ENCODE peak calls at places on chromosome 21, in ten cellular contexts. One of them, this sample, is unnamed.

GRCh38 chr21:35873441-35873840 is 186.9 kb downstream of the SETD4 start:
- DNase-seq in progenitor cell of endocrine pancreas: no peak
- DNase-seq in CD4-positive, alpha-beta T cell: no peak
- DNase-seq in GM12865: no peak
- DNase-seq in AG04450: no peak
- DNase-seq in WTC11: no peak
- DNase-seq in IMR-90: no peak
- DNase-seq in colonic mucosa: no peak
- DNase-seq in fibroblast of lung: no peak
- DNase-seq in cardiac muscle cell: no peak
- DNase-seq in this sample: no peak

GRCh38 chr21:35988396-35989140 is 71.8 kb downstream of the SETD4 start:
- DNase-seq in GM12865: no peak
- DNase-seq in progenitor cell of endocrine pancreas: no peak
- DNase-seq in CD4-positive, alpha-beta T cell: no peak
- DNase-seq in WTC11: no peak
- DNase-seq in AG04450: no peak
- DNase-seq in fibroblast of lung: no peak
- DNase-seq in IMR-90: no peak
- DNase-seq in cardiac muscle cell: no peak
- DNase-seq in colonic mucosa: no peak
- DNase-seq in this sample: no peak

GRCh38 chr21:40291560-40291959 is 424.3 kb downstream of the PCP4 start:
- DNase-seq in colonic mucosa: no peak
- DNase-seq in GM12865: no peak
- DNase-seq in IMR-90: no peak
- DNase-seq in WTC11: peak
- DNase-seq in fibroblast of lung: no peak
- DNase-seq in AG04450: no peak
- DNase-seq in cardiac muscle cell: no peak
- DNase-seq in progenitor cell of endocrine pancreas: no peak
- DNase-seq in CD4-positive, alpha-beta T cell: no peak
- DNase-seq in this sample: no peak

GRCh38 chr21:30044447-30045064 is 104.8 kb upstream of the GRIK1 start:
- DNase-seq in colonic mucosa: peak
- DNase-seq in progenitor cell of endocrine pancreas: peak
- DNase-seq in fibroblast of lung: peak
- DNase-seq in GM12865: peak
- DNase-seq in CD4-positive, alpha-beta T cell: no peak
- DNase-seq in IMR-90: peak
- DNase-seq in WTC11: no peak
- DNase-seq in cardiac muscle cell: peak
- DNase-seq in AG04450: no peak
- DNase-seq in this sample: peak

GRCh38 chr21:30434033-30434631 is 4.1 kb downstream of the KRTAP13-4 start:
- DNase-seq in progenitor cell of endocrine pancreas: peak
- DNase-seq in WTC11: peak
- DNase-seq in GM12865: peak
- DNase-seq in cardiac muscle cell: peak
- DNase-seq in colonic mucosa: peak
- DNase-seq in AG04450: no peak
- DNase-seq in CD4-positive, alpha-beta T cell: no peak
- DNase-seq in IMR-90: no peak
- DNase-seq in fibroblast of lung: peak
- DNase-seq in this sample: peak

GRCh38 chr21:29718081-29718815 is 221.5 kb downstream of the GRIK1 start:
- DNase-seq in progenitor cell of endocrine pancreas: no peak
- DNase-seq in AG04450: no peak
- DNase-seq in cardiac muscle cell: no peak
- DNase-seq in CD4-positive, alpha-beta T cell: no peak
- DNase-seq in GM12865: no peak
- DNase-seq in colonic mucosa: no peak
- DNase-seq in fibroblast of lung: peak
- DNase-seq in WTC11: no peak
- DNase-seq in IMR-90: peak
- DNase-seq in this sample: no peak

GRCh38 chr21:30336596-30336995 is 898 bp downstream of the KRTAP27-1 start:
- DNase-seq in WTC11: no peak
- DNase-seq in CD4-positive, alpha-beta T cell: no peak
- DNase-seq in fibroblast of lung: peak
- DNase-seq in colonic mucosa: no peak
- DNase-seq in AG04450: no peak
- DNase-seq in IMR-90: no peak
- DNase-seq in progenitor cell of endocrine pancreas: no peak
- DNase-seq in cardiac muscle cell: no peak
- DNase-seq in GM12865: no peak
- DNase-seq in this sample: no peak

GRCh38 chr21:31335957-31336738 is 7.9 kb downstream of the TIAM1 start:
- DNase-seq in AG04450: peak
- DNase-seq in progenitor cell of endocrine pancreas: no peak
- DNase-seq in WTC11: no peak
- DNase-seq in GM12865: peak
- DNase-seq in fibroblast of lung: peak
- DNase-seq in colonic mucosa: no peak
- DNase-seq in IMR-90: peak
- DNase-seq in CD4-positive, alpha-beta T cell: no peak
- DNase-seq in cardiac muscle cell: no peak
- DNase-seq in this sample: no peak

GRCh38 chr21:40678681-40679284 is 168.2 kb downstream of the DSCAM start:
- DNase-seq in CD4-positive, alpha-beta T cell: no peak
- DNase-seq in cardiac muscle cell: no peak
- DNase-seq in fibroblast of lung: no peak
- DNase-seq in WTC11: no peak
- DNase-seq in IMR-90: no peak
- DNase-seq in GM12865: no peak
- DNase-seq in progenitor cell of endocrine pancreas: no peak
- DNase-seq in colonic mucosa: no peak
- DNase-seq in AG04450: no peak
- DNase-seq in this sample: no peak

GRCh38 chr21:34986561-34987533 is 62.3 kb downstream of the RUNX1 start:
- DNase-seq in WTC11: no peak
- DNase-seq in cardiac muscle cell: no peak
- DNase-seq in CD4-positive, alpha-beta T cell: peak
- DNase-seq in AG04450: no peak
- DNase-seq in colonic mucosa: no peak
- DNase-seq in IMR-90: peak
- DNase-seq in progenitor cell of endocrine pancreas: no peak
- DNase-seq in GM12865: peak
- DNase-seq in fibroblast of lung: peak
- DNase-seq in this sample: peak

GRCh38 chr21:22764222-22764621 is 1766.0 kb downstream of the NCAM2 start:
- DNase-seq in colonic mucosa: no peak
- DNase-seq in progenitor cell of endocrine pancreas: no peak
- DNase-seq in CD4-positive, alpha-beta T cell: no peak
- DNase-seq in fibroblast of lung: no peak
- DNase-seq in cardiac muscle cell: no peak
- DNase-seq in IMR-90: no peak
- DNase-seq in AG04450: no peak
- DNase-seq in GM12865: no peak
- DNase-seq in WTC11: no peak
- DNase-seq in this sample: no peak

GRCh38 chr21:29334717-29335428 is 36.2 kb downstream of the BACH1 start:
- DNase-seq in AG04450: no peak
- DNase-seq in GM12865: no peak
- DNase-seq in cardiac muscle cell: no peak
- DNase-seq in IMR-90: peak
- DNase-seq in colonic mucosa: no peak
- DNase-seq in CD4-positive, alpha-beta T cell: no peak
- DNase-seq in progenitor cell of endocrine pancreas: no peak
- DNase-seq in fibroblast of lung: peak
- DNase-seq in WTC11: no peak
- DNase-seq in this sample: no peak

GRCh38 chr21:32114434-32115063 is 164.3 kb downstream of the MIS18A start:
- DNase-seq in IMR-90: no peak
- DNase-seq in GM12865: no peak
- DNase-seq in CD4-positive, alpha-beta T cell: no peak
- DNase-seq in AG04450: no peak
- DNase-seq in progenitor cell of endocrine pancreas: no peak
- DNase-seq in colonic mucosa: no peak
- DNase-seq in WTC11: no peak
- DNase-seq in fibroblast of lung: no peak
- DNase-seq in cardiac muscle cell: no peak
- DNase-seq in this sample: no peak

DNA sequence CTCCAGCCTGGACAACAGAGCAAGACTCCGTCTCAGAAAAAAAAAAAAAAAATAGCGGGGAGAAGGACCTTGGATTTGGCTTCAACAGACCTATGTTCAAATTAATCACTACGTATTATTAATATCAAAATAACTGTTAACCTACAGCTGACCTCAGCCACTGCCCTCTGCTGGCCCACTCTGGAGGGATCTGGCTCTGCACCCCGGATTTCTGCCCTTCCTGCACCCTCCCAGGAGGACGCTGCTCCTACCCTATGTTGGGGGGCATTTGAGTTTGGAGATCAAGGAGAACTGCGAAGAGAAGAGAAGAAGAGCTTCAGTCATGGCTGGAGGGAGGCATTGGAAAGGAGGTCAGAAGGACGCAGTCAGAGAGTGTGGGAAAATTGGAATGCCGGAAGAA is 96.7 kb downstream of the PSMG1 start:
- DNase-seq in colonic mucosa: no peak
- DNase-seq in fibroblast of lung: no peak
- DNase-seq in GM12865: no peak
- DNase-seq in progenitor cell of endocrine pancreas: no peak
- DNase-seq in IMR-90: no peak
- DNase-seq in AG04450: no peak
- DNase-seq in cardiac muscle cell: no peak
- DNase-seq in WTC11: no peak
- DNase-seq in CD4-positive, alpha-beta T cell: no peak
- DNase-seq in this sample: no peak
- TF ChIP-seq CTCF in colonic mucosa: no peak
- TF ChIP-seq CTCF in fibroblast of lung: peak
- TF ChIP-seq CTCF in GM12865: peak
- TF ChIP-seq CTCF in progenitor cell of endocrine pancreas: no peak
- TF ChIP-seq CTCF in IMR-90: no peak
- TF ChIP-seq CTCF in AG04450: no peak
- TF ChIP-seq CTCF in cardiac muscle cell: no peak
- TF ChIP-seq CTCF in WTC11: no peak
- TF ChIP-seq CTCF in CD4-positive, alpha-beta T cell: no peak
- TF ChIP-seq CTCF in this sample: no peak

GRCh38 chr21:14382835-14383595 is at the start of gene HSPA13:
- DNase-seq in colonic mucosa: peak
- DNase-seq in cardiac muscle cell: peak
- DNase-seq in WTC11: peak
- DNase-seq in AG04450: peak
- DNase-seq in fibroblast of lung: peak
- DNase-seq in IMR-90: peak
- DNase-seq in progenitor cell of endocrine pancreas: peak
- DNase-seq in GM12865: peak
- DNase-seq in CD4-positive, alpha-beta T cell: peak
- DNase-seq in this sample: peak

GRCh38 chr21:14382486-14382834 is 486 bp downstream of the HSPA13 start:
- DNase-seq in AG04450: no peak
- DNase-seq in GM12865: no peak
- DNase-seq in cardiac muscle cell: no peak
- DNase-seq in progenitor cell of endocrine pancreas: no peak
- DNase-seq in colonic mucosa: peak
- DNase-seq in fibroblast of lung: peak
- DNase-seq in CD4-positive, alpha-beta T cell: no peak
- DNase-seq in IMR-90: peak
- DNase-seq in WTC11: peak
- DNase-seq in this sample: peak

GRCh38 chr21:14384453-14384852 is 1.5 kb upstream of the HSPA13 start:
- DNase-seq in GM12865: no peak
- DNase-seq in progenitor cell of endocrine pancreas: no peak
- DNase-seq in cardiac muscle cell: no peak
- DNase-seq in colonic mucosa: no peak
- DNase-seq in fibroblast of lung: no peak
- DNase-seq in CD4-positive, alpha-beta T cell: no peak
- DNase-seq in AG04450: no peak
- DNase-seq in IMR-90: no peak
- DNase-seq in WTC11: no peak
- DNase-seq in this sample: no peak

GRCh38 chr21:14388282-14388681 is 5.3 kb upstream of the HSPA13 start:
- DNase-seq in colonic mucosa: no peak
- DNase-seq in fibroblast of lung: no peak
- DNase-seq in CD4-positive, alpha-beta T cell: no peak
- DNase-seq in WTC11: no peak
- DNase-seq in GM12865: no peak
- DNase-seq in progenitor cell of endocrine pancreas: no peak
- DNase-seq in AG04450: no peak
- DNase-seq in cardiac muscle cell: no peak
- DNase-seq in IMR-90: no peak
- DNase-seq in this sample: no peak

DNA sequence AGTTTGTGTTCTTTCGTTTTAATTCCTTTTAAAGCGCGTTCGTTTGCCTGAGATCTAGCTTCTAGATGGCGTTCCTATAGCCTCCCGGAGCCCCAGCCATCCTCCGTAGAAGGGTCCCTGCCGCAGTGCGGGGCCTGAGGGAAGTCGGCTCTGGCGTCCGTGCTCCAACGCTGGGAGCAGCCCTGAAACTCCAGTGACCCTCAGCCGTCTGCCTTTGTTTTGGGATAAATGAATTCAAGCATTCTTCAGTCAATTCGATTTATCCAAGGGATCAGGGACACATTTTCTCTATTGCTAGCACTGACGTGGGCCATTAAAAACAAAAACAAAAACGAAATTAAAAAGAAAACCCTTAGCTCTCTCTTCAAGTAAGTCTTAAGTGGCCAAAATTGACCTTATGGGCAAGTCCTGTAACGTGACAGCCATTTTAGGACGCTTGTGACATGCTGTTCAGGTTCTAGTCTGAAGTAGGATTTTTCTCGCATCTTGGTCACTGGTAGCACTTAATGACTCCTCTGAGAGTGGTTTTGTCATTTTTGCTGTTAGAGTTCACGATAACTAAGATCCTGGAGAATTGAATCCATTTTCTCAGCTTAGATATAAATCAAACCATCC is 757 bp upstream of the HSPA13 start:
- DNase-seq in cardiac muscle cell: no peak
- DNase-seq in GM12865: peak
- DNase-seq in CD4-positive, alpha-beta T cell: no peak
- DNase-seq in WTC11: no peak
- DNase-seq in colonic mucosa: no peak
- DNase-seq in AG04450: no peak
- DNase-seq in fibroblast of lung: peak
- DNase-seq in IMR-90: peak
- DNase-seq in progenitor cell of endocrine pancreas: no peak
- DNase-seq in this sample: peak
- TF ChIP-seq CTCF in cardiac muscle cell: no peak
- TF ChIP-seq CTCF in GM12865: no peak
- TF ChIP-seq CTCF in CD4-positive, alpha-beta T cell: no peak
- TF ChIP-seq CTCF in WTC11: no peak
- TF ChIP-seq CTCF in colonic mucosa: no peak
- TF ChIP-seq CTCF in AG04450: peak
- TF ChIP-seq CTCF in fibroblast of lung: no peak
- TF ChIP-seq CTCF in IMR-90: no peak
- TF ChIP-seq CTCF in progenitor cell of endocrine pancreas: no peak
- TF ChIP-seq CTCF in this sample: no peak

GRCh38 chr21:45617021-45617930 is 26.2 kb upstream of the PCBP3 start:
- DNase-seq in cardiac muscle cell: peak
- DNase-seq in IMR-90: no peak
- DNase-seq in AG04450: no peak
- DNase-seq in colonic mucosa: no peak
- DNase-seq in WTC11: no peak
- DNase-seq in fibroblast of lung: no peak
- DNase-seq in GM12865: no peak
- DNase-seq in CD4-positive, alpha-beta T cell: no peak
- DNase-seq in progenitor cell of endocrine pancreas: no peak
- DNase-seq in this sample: no peak
- TF ChIP-seq CTCF in cardiac muscle cell: no peak
- TF ChIP-seq CTCF in IMR-90: no peak
- TF ChIP-seq CTCF in AG04450: no peak
- TF ChIP-seq CTCF in colonic mucosa: no peak
- TF ChIP-seq CTCF in WTC11: no peak
- TF ChIP-seq CTCF in fibroblast of lung: no peak
- TF ChIP-seq CTCF in GM12865: no peak
- TF ChIP-seq CTCF in CD4-positive, alpha-beta T cell: no peak
- TF ChIP-seq CTCF in progenitor cell of endocrine pancreas: no peak
- TF ChIP-seq CTCF in this sample: no peak

GRCh38 chr21:43917515-43918384 is 52.7 kb downstream of the AGPAT3 start:
- DNase-seq in CD4-positive, alpha-beta T cell: no peak
- DNase-seq in WTC11: no peak
- DNase-seq in colonic mucosa: no peak
- DNase-seq in fibroblast of lung: no peak
- DNase-seq in GM12865: peak
- DNase-seq in cardiac muscle cell: no peak
- DNase-seq in IMR-90: no peak
- DNase-seq in AG04450: no peak
- DNase-seq in progenitor cell of endocrine pancreas: no peak
- DNase-seq in this sample: peak
- TF ChIP-seq CTCF in CD4-positive, alpha-beta T cell: no peak
- TF ChIP-seq CTCF in WTC11: no peak
- TF ChIP-seq CTCF in colonic mucosa: no peak
- TF ChIP-seq CTCF in fibroblast of lung: no peak
- TF ChIP-seq CTCF in GM12865: peak
- TF ChIP-seq CTCF in cardiac muscle cell: no peak
- TF ChIP-seq CTCF in IMR-90: no peak
- TF ChIP-seq CTCF in AG04450: no peak
- TF ChIP-seq CTCF in progenitor cell of endocrine pancreas: no peak
- TF ChIP-seq CTCF in this sample: no peak